ENCODE peak calls at places on chromosomes 4 and X, in four cellular contexts. P is NCI-H1105, U is retina, O is HCT116. L is an unnamed sample.

GRCh38 chrX:10110316-10110932 is 46.4 kb upstream of the CLCN4 start:
- DNase-seq in P (no peak), U (no peak), O (no peak), L (no peak)

GRCh38 chr4:171340282-171340681 is 472.9 kb upstream of the GALNTL6 start:
- DNase-seq in P (no peak), U (peak; percentile 26), O (no peak), L (no peak)

GRCh38 chr4:151674804-151675290 is 86.0 kb downstream of the GATB start:
- DNase-seq in P (peak; percentile 0), U (peak; percentile 83), O (no peak), L (no peak)

GRCh38 chr4:43360296-43360695 is 467.8 kb downstream of the GRXCR1 start:
- DNase-seq in P (no peak), U (no peak), O (no peak), L (no peak)

GRCh38 chr4:11618666-11619282 is 190.1 kb upstream of the HS3ST1 start:
- DNase-seq in P (no peak), U (no peak), O (no peak), L (no peak)

GRCh38 chr4:45036677-45037076 is 310.3 kb upstream of the GNPDA2 start:
- DNase-seq in P (no peak), U (no peak), O (no peak), L (no peak)

GRCh38 chr4:76377922-76378321 is 43.0 kb downstream of the CCDC158 start:
- DNase-seq in P (no peak), U (peak; percentile 16), O (peak; percentile 39), L (no peak)

GRCh38 chrX:57821703-57822375 is 88.4 kb downstream of the ZXDA start:
- DNase-seq in P (peak; percentile 34), U (peak; percentile 1), O (peak; percentile 48), L (peak; percentile 21)